ENCODE peak calls at places on chromosome 5, in ten cellular contexts. Y is cardiac muscle cell; O is psoas muscle; V is NCI-H2107; N is AG09309; G is germinal center; A is stimulated activated CD4-positive, alpha-beta T cell treated with anti-CD3 and anti-CD28 coated beads, Interleukin-1b, Interleukin-23, amount 100 ng/mL, for 4 hours; M is Kasumi-1; L is AG20443; C is GM23248. E is an unnamed sample.

GRCh38 chr5:669111-669841 is 23.9 kb downstream of the TPPP start:
- DNase-seq in O (peak; percentile 75), Y (peak; percentile 57), N (no peak), A (peak; percentile 42), C (peak; percentile 42), M (no peak), L (no peak), V (no peak), G (peak; percentile 28), E (no peak)

GRCh38 chr5:178359738-178360137 is 127.1 kb upstream of the PHYKPL start:
- DNase-seq in V (no peak), Y (no peak), N (no peak), L (no peak), M (no peak), G (no peak), C (no peak), O (peak; percentile 39), A (no peak), E (no peak)

GRCh38 chr5:61702784-61703183 is 370.7 kb downstream of the ZSWIM6 start:
- DNase-seq in O (no peak), N (no peak), A (no peak), L (peak; percentile 32), Y (no peak), G (no peak), V (no peak), C (peak; percentile 34), M (no peak), E (no peak)

GRCh38 chr5:106876665-106877194 is 794.0 kb downstream of the EFNA5 start:
- DNase-seq in Y (no peak), M (no peak), C (peak; percentile 2), A (no peak), L (no peak), O (no peak), G (no peak), V (no peak), N (no peak), E (no peak)

GRCh38 chr5:149438711-149439132 is 59.6 kb upstream of the IL17B start:
- DNase-seq in L (no peak), G (no peak), O (no peak), N (no peak), C (no peak), A (no peak), M (no peak), Y (no peak), V (no peak), E (no peak)

GRCh38 chr5:4662845-4663244 is 477.3 kb upstream of the ADAMTS16 start:
- DNase-seq in Y (no peak), C (no peak), N (no peak), A (no peak), M (no peak), O (no peak), L (no peak), V (no peak), G (no peak), E (no peak)

GRCh38 chr5:77369566-77369965 is 122.5 kb downstream of the WDR41 start:
- DNase-seq in A (no peak), O (no peak), V (no peak), N (no peak), Y (no peak), L (no peak), C (no peak), M (no peak), G (no peak), E (no peak)

GRCh38 chr5:13664377-13664776 is 280.1 kb downstream of the DNAH5 start:
- DNase-seq in V (no peak), N (peak; percentile 80), O (no peak), M (no peak), Y (no peak), G (no peak), A (no peak), L (peak; percentile 21), C (peak; percentile 91), E (no peak)

GRCh38 chr5:63085551-63085950 is 506.9 kb downstream of the LRRC70 start:
- DNase-seq in N (no peak), M (no peak), Y (no peak), L (no peak), O (no peak), G (no peak), C (no peak), V (no peak), A (no peak), E (no peak)

GRCh38 chr5:78621269-78621871 is 27.2 kb downstream of the LHFPL2 start:
- DNase-seq in M (no peak), L (peak; percentile 66), C (peak; percentile 48), V (no peak), O (no peak), Y (no peak), G (no peak), A (no peak), N (no peak), E (no peak)

GRCh38 chr5:141844414-141845097 is 33.7 kb downstream of the PCDH1 start:
- DNase-seq in C (no peak), A (no peak), G (no peak), M (no peak), Y (no peak), L (no peak), N (no peak), V (no peak), O (no peak), E (no peak)

GRCh38 chr5:39073759-39074008 is 515 bp downstream of the RICTOR start:
- DNase-seq in O (no peak), Y (no peak), V (no peak), L (no peak), C (no peak), G (no peak), A (peak; percentile 27), N (no peak), M (no peak), E (no peak)

GRCh38 chr5:179795049-179795862 is 1.5 kb downstream of the LTC4S start:
- DNase-seq in C (peak; percentile 18), V (peak; percentile 22), L (no peak), A (no peak), O (no peak), M (no peak), Y (peak; percentile 58), G (no peak), N (no peak), E (no peak)

GRCh38 chr5:77649776-77650175 is 11.3 kb upstream of the OTP start:
- DNase-seq in A (no peak), M (no peak), O (no peak), L (no peak), Y (no peak), N (no peak), V (no peak), C (no peak), G (no peak), E (no peak)

GRCh38 chr5:159936686-159937329 is 20.5 kb downstream of the ADRA1B start:
- DNase-seq in A (no peak), V (no peak), O (no peak), L (no peak), G (no peak), Y (no peak), M (no peak), C (no peak), N (no peak), E (no peak)

GRCh38 chr5:133569347-133569746 is 43.0 kb downstream of the FSTL4 start:
- DNase-seq in V (no peak), O (no peak), C (peak; percentile 7), L (no peak), G (no peak), Y (no peak), M (no peak), N (no peak), A (no peak), E (no peak)

GRCh38 chr5:93503598-93504067 is 77.4 kb downstream of the NR2F1-AS1 start:
- DNase-seq in Y (no peak), G (no peak), L (peak; percentile 76), A (no peak), N (peak; percentile 84), V (no peak), O (no peak), C (peak; percentile 96), M (no peak), E (no peak)

GRCh38 chr5:73938280-73938937 is 312.4 kb downstream of the ARHGEF28 start:
- DNase-seq in G (no peak), M (no peak), O (no peak), V (no peak), N (peak; percentile 91), C (peak; percentile 95), L (peak; percentile 86), Y (no peak), A (no peak), E (no peak)

GRCh38 chr5:139043127-139043905 is 154.9 kb downstream of the SIL1 start:
- DNase-seq in N (no peak), Y (no peak), O (no peak), C (no peak), V (no peak), A (no peak), L (no peak), M (no peak), G (no peak), E (no peak)

GRCh38 chr5:6592611-6593010 is 40.2 kb downstream of the NSUN2 start:
- DNase-seq in N (peak; percentile 47), V (no peak), M (no peak), G (no peak), O (no peak), A (no peak), Y (no peak), L (peak; percentile 57), C (peak; percentile 64), E (no peak)

GRCh38 chr5:34721359-34721758 is 65.2 kb downstream of the RAI14 start:
- DNase-seq in C (peak; percentile 65), A (no peak), L (no peak), M (no peak), N (no peak), V (no peak), G (no peak), Y (no peak), O (no peak), E (no peak)

GRCh38 chr5:38642194-38642987 is 85.9 kb upstream of the LIFR start:
- DNase-seq in O (no peak), M (no peak), G (no peak), Y (peak; percentile 17), N (no peak), V (no peak), A (no peak), L (no peak), C (no peak), E (no peak)

GRCh38 chr5:32108167-32108566 is 66.0 kb downstream of the GOLPH3 start:
- DNase-seq in C (no peak), O (no peak), L (no peak), M (no peak), N (no peak), Y (no peak), A (no peak), V (no peak), G (no peak), E (no peak)

GRCh38 chr5:1268666-1269065 is 26.2 kb downstream of the TERT start:
- DNase-seq in V (no peak), Y (no peak), N (no peak), C (no peak), A (no peak), O (no peak), G (no peak), L (no peak), M (no peak), E (no peak)

GRCh38 chr5:56783261-56783660 is 32.1 kb upstream of the MAP3K1 start:
- DNase-seq in N (no peak), O (no peak), V (no peak), G (no peak), M (no peak), C (no peak), L (no peak), A (no peak), Y (no peak), E (no peak)

GRCh38 chr5:41721521-41721920 is 148.7 kb downstream of the OXCT1 start:
- DNase-seq in G (no peak), O (no peak), A (no peak), N (no peak), L (no peak), V (no peak), Y (no peak), C (peak; percentile 1), M (no peak), E (no peak)

E was measured in GM12892.